ENCODE peak calls at places on chromosomes 1 and 21, in six cellular contexts. Y, L, I, O, J and D are unnamed samples.

GRCh38 chr1:179873366-179873978 is 4.1 kb downstream of the TOR1AIP2 start:
- DNase-seq in Y (no peak), L (no peak), I (no peak), O (no peak), J (no peak), D (no peak)

GRCh38 chr1:29686012-29686930 is 449.9 kb downstream of the PTPRU start:
- DNase-seq in Y (no peak), L (peak; percentile 25), I (no peak), O (no peak), J (no peak), D (no peak)

GRCh38 chr1:248841702-248842395 is 3.8 kb downstream of the ZNF672 start:
- DNase-seq in Y (peak; percentile 32), L (peak; percentile 76), I (no peak), O (peak; percentile 55), J (no peak), D (peak; percentile 65)

GRCh38 chr1:187018291-187018690 is 189.5 kb downstream of the PLA2G4A start:
- DNase-seq in Y (no peak), L (no peak), I (no peak), O (no peak), J (no peak), D (no peak)

GRCh38 chr1:28021064-28021463 is 61.3 kb downstream of the XKR8 start:
- DNase-seq in Y (no peak), L (no peak), I (no peak), O (no peak), J (no peak), D (no peak)

GRCh38 chr1:64062941-64063581 is 140.4 kb upstream of the UBE2U start:
- DNase-seq in Y (no peak), L (no peak), I (no peak), O (no peak), J (no peak), D (no peak)

GRCh38 chr1:29029652-29030051 is 94.1 kb downstream of the TMEM200B start:
- DNase-seq in Y (no peak), L (no peak), I (no peak), O (no peak), J (no peak), D (no peak)

GRCh38 chr1:204257446-204257845 is 43.7 kb upstream of the GOLT1A start:
- DNase-seq in Y (no peak), L (no peak), I (no peak), O (no peak), J (no peak), D (no peak)

GRCh38 chr1:88549536-88549935 is 134.5 kb upstream of the PKN2 start:
- DNase-seq in Y (no peak), L (no peak), I (no peak), O (no peak), J (no peak), D (no peak)

GRCh38 chr1:58848818-58849411 is 65.1 kb upstream of the JUN start:
- DNase-seq in Y (no peak), L (peak; percentile 87), I (peak; percentile 63), O (peak; percentile 94), J (peak; percentile 97), D (no peak)

GRCh38 chr21:40575983-40576382 is 271.0 kb downstream of the DSCAM start:
- DNase-seq in Y (no peak), L (no peak), I (no peak), O (no peak), J (no peak), D (no peak)

GRCh38 chr1:178581351-178581951 is 68.5 kb downstream of the TEX35 start:
- DNase-seq in Y (no peak), L (no peak), I (no peak), O (no peak), J (no peak), D (no peak)

GRCh38 chr1:53715478-53715877 is 23.5 kb downstream of the GLIS1 start:
- DNase-seq in Y (no peak), L (no peak), I (no peak), O (peak; percentile 20), J (no peak), D (no peak)

GRCh38 chr1:79161077-79161476 is 154.5 kb upstream of the ADGRL4 start:
- DNase-seq in Y (no peak), L (no peak), I (no peak), O (no peak), J (no peak), D (no peak)

GRCh38 chr1:158014702-158015320 is 21.4 kb downstream of the KIRREL1 start:
- DNase-seq in Y (no peak), L (no peak), I (no peak), O (no peak), J (no peak), D (no peak)
- H3K4me1 ChIP-seq in Y (no peaks in the 10 kb centered on the region), L (peaks cover 100% of the 10 kb centered on the region), I (peaks cover 89% of the 10 kb centered on the region), O (peaks cover 94% of the 10 kb centered on the region), J (peaks cover 95% of the 10 kb centered on the region), D (no peaks in the 10 kb centered on the region)

GRCh38 chr21:15367061-15367626 is 302.3 kb upstream of the NRIP1 start:
- DNase-seq in Y (no peak), L (no peak), I (no peak), O (no peak), J (no peak), D (no peak)

GRCh38 chr21:15362458-15362857 is 297.7 kb upstream of the NRIP1 start:
- DNase-seq in Y (no peak), L (no peak), I (no peak), O (no peak), J (no peak), D (no peak)

GRCh38 chr21:15363921-15364320 is 299.1 kb upstream of the NRIP1 start:
- DNase-seq in Y (no peak), L (no peak), I (no peak), O (no peak), J (no peak), D (no peak)

GRCh38 chr21:15370576-15370975 is 305.8 kb upstream of the NRIP1 start:
- DNase-seq in Y (no peak), L (no peak), I (no peak), O (no peak), J (no peak), D (no peak)

GRCh38 chr21:15365751-15366392 is 301.1 kb upstream of the NRIP1 start:
- DNase-seq in Y (no peak), L (no peak), I (no peak), O (no peak), J (no peak), D (no peak)
- H3K4me1 ChIP-seq in Y (no peaks in the 10 kb centered on the region), L (no peaks in the 10 kb centered on the region), I (no peaks in the 10 kb centered on the region), O (no peaks in the 10 kb centered on the region), J (no peaks in the 10 kb centered on the region), D (no peaks in the 10 kb centered on the region)

GRCh38 chr1:92484171-92484471 is 2.6 kb downstream of the GFI1 start:
- DNase-seq in Y (peak; percentile 18), L (no peak), I (no peak), O (no peak), J (no peak), D (no peak)
- H3K4me1 ChIP-seq in Y (peaks cover 29% of the 10 kb centered on the region), L (peaks cover 69% of the 10 kb centered on the region), I (peaks cover 68% of the 10 kb centered on the region), O (peaks cover 28% of the 10 kb centered on the region), J (peaks cover 2% of the 10 kb centered on the region), D (peaks cover 38% of the 10 kb centered on the region)

GRCh38 chr1:223714849-223715709 is 2.7 kb downstream of the CAPN2 start:
- DNase-seq in Y (no peak), L (no peak), I (no peak), O (peak; percentile 64), J (no peak), D (no peak)

GRCh38 chr1:223714421-223714724 is 2.0 kb downstream of the CAPN2 start:
- DNase-seq in Y (no peak), L (no peak), I (no peak), O (no peak), J (no peak), D (no peak)

GRCh38 chr1:223717123-223717522 is 4.8 kb downstream of the CAPN2 start:
- DNase-seq in Y (no peak), L (no peak), I (no peak), O (no peak), J (no peak), D (no peak)

GRCh38 chr1:223716302-223716862 is 4.0 kb downstream of the CAPN2 start:
- DNase-seq in Y (peak; percentile 55), L (no peak), I (no peak), O (no peak), J (no peak), D (peak; percentile 57)

GRCh38 chr1:223715710-223716103 is 3.4 kb downstream of the CAPN2 start:
- DNase-seq in Y (no peak), L (no peak), I (no peak), O (no peak), J (no peak), D (no peak)
- H3K4me1 ChIP-seq in Y (peaks cover 76% of the 10 kb centered on the region), L (peaks cover 60% of the 10 kb centered on the region), I (peaks cover 84% of the 10 kb centered on the region), O (peaks cover 84% of the 10 kb centered on the region), J (peaks cover 56% of the 10 kb centered on the region), D (peaks cover 72% of the 10 kb centered on the region)

GRCh38 chr1:154420961-154421924 is 16.1 kb downstream of the IL6R start:
- DNase-seq in Y (no peak), L (no peak), I (no peak), O (no peak), J (no peak), D (no peak)

GRCh38 chr1:154422521-154422920 is 17.4 kb downstream of the IL6R start:
- DNase-seq in Y (no peak), L (no peak), I (no peak), O (no peak), J (no peak), D (no peak)

GRCh38 chr1:154423988-154424326 is 18.8 kb downstream of the IL6R start:
- DNase-seq in Y (no peak), L (no peak), I (no peak), O (no peak), J (no peak), D (no peak)

GRCh38 chr1:154425172-154425571 is 20.0 kb downstream of the IL6R start:
- DNase-seq in Y (no peak), L (no peak), I (no peak), O (no peak), J (no peak), D (no peak)

DNA sequence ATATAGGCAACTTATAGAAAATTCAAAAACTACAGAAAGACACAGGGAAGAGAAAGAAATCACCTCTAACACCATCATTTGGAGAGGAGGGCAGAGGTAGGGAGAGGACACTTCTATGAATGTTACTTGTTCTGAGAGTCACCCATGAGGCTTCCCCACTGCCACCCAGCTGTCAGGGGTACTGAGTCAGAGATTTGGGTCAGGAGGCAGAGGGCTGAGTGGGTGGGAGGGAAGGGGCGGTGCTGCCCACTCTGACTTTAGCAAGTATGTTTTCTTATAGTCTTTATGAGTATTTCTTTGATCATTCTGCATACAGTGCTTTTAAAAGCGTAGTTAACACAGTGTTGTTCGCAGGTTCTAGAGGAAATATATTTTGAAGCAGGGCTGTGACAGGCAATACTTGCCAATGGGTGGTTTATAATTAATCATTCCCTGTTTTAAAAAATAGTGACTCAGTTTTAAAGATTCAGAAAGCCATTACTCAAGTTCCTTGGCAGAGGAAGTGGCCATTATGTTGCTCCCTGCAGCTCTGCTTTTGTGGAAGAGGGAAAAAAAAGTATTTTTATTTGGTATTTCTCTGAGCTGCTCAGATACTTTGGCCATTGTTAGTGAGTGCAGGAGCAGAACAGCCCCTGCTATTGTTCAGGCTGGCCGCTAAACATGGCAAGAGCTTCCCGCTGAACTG is 18.3 kb downstream of the IL6R start:
- DNase-seq in Y (no peak), L (no peak), I (no peak), O (no peak), J (no peak), D (no peak)
- H3K4me1 ChIP-seq in Y (peaks cover 50% of the 10 kb centered on the region), L (peaks cover 82% of the 10 kb centered on the region), I (peaks cover 88% of the 10 kb centered on the region), O (peaks cover 76% of the 10 kb centered on the region), J (peaks cover 63% of the 10 kb centered on the region), D (peaks cover 45% of the 10 kb centered on the region)

DNA sequence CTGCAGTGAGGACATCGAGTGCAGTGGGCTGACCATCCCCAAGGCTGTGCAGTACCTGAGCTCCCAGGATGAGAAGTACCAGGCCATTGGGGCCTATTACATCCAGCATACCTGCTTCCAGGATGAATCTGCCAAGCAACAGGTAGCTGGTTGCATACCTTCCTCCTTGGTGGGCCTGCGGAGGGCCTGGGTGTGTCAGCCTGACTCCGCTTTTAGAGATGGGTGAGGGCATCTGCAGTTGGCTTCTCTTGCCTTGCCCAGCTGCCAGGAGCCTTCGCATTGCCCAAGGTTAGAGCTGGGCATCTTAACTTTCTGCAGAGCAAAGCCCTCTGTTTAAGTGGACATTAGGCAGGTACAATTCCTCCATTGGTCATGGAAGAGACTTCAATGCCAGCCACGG is 33.2 kb downstream of the PKP1 start:
- DNase-seq in Y (no peak), L (no peak), I (no peak), O (no peak), J (no peak), D (no peak)
- H3K4me1 ChIP-seq in Y (no peaks in the 10 kb centered on the region), L (no peaks in the 10 kb centered on the region), I (peaks cover 3% of the 10 kb centered on the region), O (peaks cover 4% of the 10 kb centered on the region), J (no peaks in the 10 kb centered on the region), D (no peaks in the 10 kb centered on the region)